ENCODE peak calls at places on chromosomes 4 and X, in ten cellular contexts. Y is SK-N-SH, R is choroid plexus epithelial cell, T is HL-60, N is suprapubic skin, H is right atrium auricular region, Z is fibroblast of pulmonary artery, G is glutamatergic neuron, C is heart right ventricle, F is fibroblast of the aortic adventitia. O is an unnamed sample.

GRCh38 chr4:40888916-40889315 is 139.2 kb downstream of the NSUN7 start:
- DNase-seq in G (no peak), H (no peak), Y (no peak), N (no peak), C (no peak), T (no peak), F (no peak), R (no peak), Z (no peak), O (no peak)

GRCh38 chr4:141686146-141686775 is 49.9 kb downstream of the IL15 start:
- DNase-seq in Y (no peak), R (peak), C (no peak), Z (peak), H (no peak), F (peak), G (no peak), T (no peak), N (no peak), O (no peak)

GRCh38 chr4:101169044-101170014 is 178.0 kb downstream of the PPP3CA start:
- DNase-seq in H (peak), F (peak), T (peak), C (peak), G (peak), Z (peak), Y (peak), R (peak), N (no peak), O (peak)

GRCh38 chrX:13180807-13181206 is 136.4 kb upstream of the FAM9C start:
- DNase-seq in N (no peak), C (no peak), Z (peak), Y (no peak), G (no peak), H (no peak), R (peak), T (peak), F (peak), O (no peak)

GRCh38 chrX:17160971-17161370 is 214.0 kb upstream of the NHS start:
- DNase-seq in Y (peak), T (no peak), G (no peak), N (no peak), C (no peak), R (peak), H (no peak), F (no peak), Z (no peak), O (no peak)

GRCh38 chrX:31199051-31199769 is 127.4 kb upstream of the FTHL17 start:
- DNase-seq in C (no peak), H (no peak), Z (peak), T (no peak), R (no peak), N (no peak), G (no peak), Y (no peak), F (no peak), O (no peak)

GRCh38 chr4:70895846-70896435 is 6.2 kb upstream of the MOB1B start:
- DNase-seq in G (no peak), Z (no peak), R (peak), F (no peak), H (no peak), Y (no peak), C (peak), T (no peak), N (no peak), O (no peak)

GRCh38 chr4:83582289-83582756 is 46.4 kb downstream of the GPAT3 start:
- DNase-seq in C (peak), Y (no peak), H (no peak), G (no peak), R (no peak), T (no peak), F (peak), N (no peak), Z (peak), O (peak)

GRCh38 chr4:152021788-152022438 is 261.1 kb upstream of the GATB start:
- DNase-seq in H (no peak), R (no peak), T (no peak), Z (no peak), Y (no peak), G (no peak), F (no peak), N (no peak), C (peak), O (no peak)

GRCh38 chr4:109560687-109561452 is 824 bp downstream of the MCUB start:
- DNase-seq in Z (peak), R (peak), T (peak), N (peak), G (no peak), Y (peak), H (peak), F (peak), C (peak), O (no peak)

GRCh38 chr4:110631582-110632505 is 9.0 kb upstream of the PITX2 start:
- DNase-seq in Y (peak), N (no peak), G (peak), T (peak), Z (peak), H (no peak), C (peak), R (peak), F (peak), O (peak)

GRCh38 chr4:39045791-39046221 is 13.6 kb upstream of the TMEM156 start:
- DNase-seq in N (no peak), G (no peak), R (peak), T (peak), Y (peak), F (peak), Z (peak), C (no peak), H (no peak), O (no peak)
- TF ChIP-seq CTCF in N (no peak), G (no peak), R (no peak), T (no peak), Y (no peak), F (no peak), Z (no peak), C (no peak), H (no peak), O (no peak)

DNA sequence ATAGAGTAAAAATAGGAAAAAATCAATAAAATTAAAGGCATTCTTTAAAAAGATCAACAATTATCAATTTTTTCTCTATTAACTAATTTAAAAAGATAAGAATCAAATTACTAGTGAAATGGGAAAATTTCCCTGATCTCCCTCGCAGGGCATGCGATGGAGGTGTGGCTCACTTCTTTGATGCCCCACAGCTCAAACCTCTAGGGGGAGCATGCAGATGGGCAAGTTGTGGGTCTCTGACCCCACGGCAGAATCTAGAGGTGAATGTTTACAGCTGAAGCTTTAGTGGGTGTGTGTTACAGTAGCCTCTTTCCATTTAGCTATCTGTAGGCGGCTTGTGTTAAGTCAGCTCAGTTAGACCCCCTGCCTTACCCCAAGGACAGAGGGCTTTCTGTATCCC is 1348.8 kb downstream of the PCDH18 start:
- DNase-seq in H (no peak), Z (no peak), T (no peak), G (no peak), N (no peak), F (no peak), R (no peak), C (no peak), Y (no peak), O (no peak)
- TF ChIP-seq CTCF in H (no peak), Z (no peak), T (no peak), G (no peak), N (no peak), F (no peak), R (no peak), C (no peak), Y (no peak), O (no peak)

GRCh38 chr4:102610007-102610406 is 108.8 kb downstream of the NFKB1 start:
- DNase-seq in F (no peak), N (no peak), H (no peak), Z (peak), Y (no peak), T (no peak), C (no peak), R (peak), G (no peak), O (no peak)
- TF ChIP-seq CTCF in F (peak), N (no peak), H (peak), Z (peak), Y (peak), T (peak), C (no peak), R (peak), G (no peak), O (no peak)

GRCh38 chrX:150408007-150408406 is 44.9 kb downstream of the MAMLD1 start:
- DNase-seq in T (no peak), R (no peak), F (no peak), G (no peak), H (no peak), N (no peak), C (no peak), Z (no peak), Y (no peak), O (no peak)

GRCh38 chrX:150408561-150408960 is 45.4 kb downstream of the MAMLD1 start:
- DNase-seq in G (no peak), Z (peak), R (no peak), T (no peak), N (no peak), H (no peak), C (no peak), F (no peak), Y (no peak), O (no peak)

GRCh38 chrX:150405006-150405405 is 41.9 kb downstream of the MAMLD1 start:
- DNase-seq in N (no peak), Y (no peak), G (no peak), C (no peak), F (peak), Z (no peak), R (peak), H (no peak), T (no peak), O (no peak)

GRCh38 chrX:150406559-150406958 is 43.4 kb downstream of the MAMLD1 start:
- DNase-seq in N (no peak), R (no peak), C (no peak), F (no peak), Z (no peak), T (no peak), Y (no peak), G (no peak), H (no peak), O (no peak)

GRCh38 chrX:150405576-150405975 is 42.5 kb downstream of the MAMLD1 start:
- DNase-seq in C (no peak), H (no peak), Z (no peak), G (no peak), N (no peak), T (no peak), Y (no peak), F (no peak), R (no peak), O (no peak)
- TF ChIP-seq CTCF in C (no peak), H (peak), Z (peak), G (no peak), N (no peak), T (no peak), Y (peak), F (no peak), R (peak), O (no peak)

DNA sequence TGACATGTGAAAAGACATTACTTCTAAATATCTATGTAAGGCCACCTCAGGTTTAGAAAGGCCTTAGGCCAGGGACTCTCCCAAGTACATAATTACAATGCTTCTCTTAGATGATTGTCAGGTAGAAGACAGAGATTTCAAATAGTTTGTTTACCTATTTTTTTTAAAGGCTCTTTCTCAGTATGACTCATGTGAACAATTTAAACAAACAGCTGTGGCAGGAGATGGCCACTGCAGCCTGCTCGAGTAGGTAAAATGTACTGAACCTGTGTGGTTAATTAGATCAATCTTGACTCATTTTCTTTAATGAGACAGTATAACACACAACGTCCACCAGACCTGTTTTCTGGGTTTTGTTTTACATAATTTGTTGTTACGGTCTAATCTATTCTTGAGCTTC is 50.2 kb downstream of the LEF1 start:
- DNase-seq in R (peak), G (no peak), H (no peak), Z (no peak), Y (no peak), N (no peak), F (no peak), C (no peak), T (no peak), O (no peak)
- TF ChIP-seq CTCF in R (no peak), G (no peak), H (no peak), Z (no peak), Y (no peak), N (no peak), F (no peak), C (no peak), T (no peak), O (no peak)

GRCh38 chr4:76238701-76239100 is 12.8 kb upstream of the FAM47E start:
- DNase-seq in Y (no peak), H (no peak), F (no peak), Z (no peak), T (no peak), R (no peak), G (no peak), C (no peak), N (no peak), O (no peak)

GRCh38 chr4:76240236-76240635 is 11.3 kb upstream of the FAM47E start:
- DNase-seq in N (no peak), G (no peak), C (no peak), Z (no peak), R (no peak), F (no peak), H (no peak), T (no peak), Y (no peak), O (no peak)

GRCh38 chr4:76235915-76236314 is 15.6 kb upstream of the FAM47E start:
- DNase-seq in R (no peak), Y (no peak), F (no peak), Z (no peak), T (no peak), N (no peak), C (no peak), H (no peak), G (no peak), O (no peak)

GRCh38 chr4:76235407-76235806 is 16.1 kb upstream of the FAM47E start:
- DNase-seq in R (no peak), Y (no peak), C (no peak), N (no peak), Z (no peak), H (no peak), T (no peak), F (no peak), G (no peak), O (no peak)

GRCh38 chr4:76238236-76238635 is 13.3 kb upstream of the FAM47E start:
- DNase-seq in N (no peak), Y (no peak), T (no peak), R (no peak), C (no peak), H (no peak), G (no peak), F (no peak), Z (no peak), O (peak)
- TF ChIP-seq CTCF in N (no peak), Y (no peak), T (no peak), R (no peak), C (no peak), H (no peak), G (no peak), F (no peak), Z (no peak), O (no peak)

GRCh38 chr4:95572304-95572991 is 23.7 kb upstream of the UNC5C start:
- DNase-seq in C (peak), Z (peak), G (no peak), R (peak), H (peak), Y (no peak), T (peak), N (peak), F (no peak), O (no peak)
- TF ChIP-seq CTCF in C (no peak), Z (no peak), G (no peak), R (no peak), H (no peak), Y (no peak), T (no peak), N (no peak), F (no peak), O (no peak)